ENCODE peak calls at places on chromosomes 5 and 9, in seven cellular contexts. T, E, K, U, H, V and G are unnamed samples.

GRCh38 chr9:68685770-68686169 is 19.3 kb upstream of the PIP5K1B start:
- DNase-seq in T (no peak), E (no peak), K (no peak), U (peak), H (peak), V (no peak), G (no peak)

GRCh38 chr5:116795189-116795588 is 220.6 kb upstream of the SEMA6A start:
- DNase-seq in T (no peak), E (no peak), K (no peak), U (no peak), H (no peak), V (no peak), G (no peak)

GRCh38 chr9:130290353-130291181 is 25.0 kb downstream of the HMCN2 start:
- DNase-seq in T (no peak), E (no peak), K (no peak), U (no peak), H (no peak), V (no peak), G (peak)

GRCh38 chr5:151864349-151864748 is 60.3 kb downstream of the GLRA1 start:
- DNase-seq in T (no peak), E (no peak), K (no peak), U (no peak), H (no peak), V (no peak), G (no peak)

GRCh38 chr5:6539060-6539459 is 90.4 kb downstream of the UBE2QL1 start:
- DNase-seq in T (no peak), E (no peak), K (no peak), U (no peak), H (no peak), V (no peak), G (no peak)

GRCh38 chr9:136437839-136438547 is 1.7 kb downstream of the INPP5E start:
- DNase-seq in T (no peak), E (no peak), K (no peak), U (no peak), H (no peak), V (no peak), G (no peak)

GRCh38 chr9:89495824-89496555 is 1.9 kb downstream of the SEMA4D start:
- DNase-seq in T (no peak), E (no peak), K (no peak), U (no peak), H (no peak), V (no peak), G (no peak)

GRCh38 chr5:102958481-102959011 is 161.4 kb downstream of the GIN1 start:
- DNase-seq in T (no peak), E (no peak), K (no peak), U (no peak), H (no peak), V (no peak), G (no peak)

GRCh38 chr5:41445937-41446563 is 64.4 kb downstream of the PLCXD3 start:
- DNase-seq in T (no peak), E (peak), K (no peak), U (no peak), H (no peak), V (no peak), G (no peak)

GRCh38 chr5:10759111-10759510 is 1.9 kb downstream of the DAP start:
- DNase-seq in T (no peak), E (no peak), K (no peak), U (no peak), H (no peak), V (no peak), G (no peak)

GRCh38 chr9:97983524-97984187 is 515 bp downstream of the ANP32B start:
- DNase-seq in T (peak), E (peak), K (peak), U (peak), H (peak), V (no peak), G (no peak)

GRCh38 chr5:45454114-45454513 is 242.1 kb downstream of the HCN1 start:
- DNase-seq in T (no peak), E (no peak), K (no peak), U (peak), H (no peak), V (no peak), G (no peak)

GRCh38 chr9:115008536-115008935 is 78.1 kb upstream of the TNFSF8 start:
- DNase-seq in T (no peak), E (no peak), K (no peak), U (peak), H (no peak), V (no peak), G (no peak)

GRCh38 chr5:28808967-28809810 is 1770.8 kb upstream of the CDH9 start:
- DNase-seq in T (no peak), E (no peak), K (no peak), U (no peak), H (no peak), V (no peak), G (no peak)